ENCODE peak calls at places on chromosomes 6 and 20, in ten cellular contexts. One of them, this sample, is unnamed. For H3K9me3, the result is how much of the 10 kb centered on the place peaks cover.

GRCh38 chr6:15588966-15589634 is 73.7 kb downstream of the DTNBP1 start:
- DNase-seq in aorta: no peak
- DNase-seq in left lung: no peak
- DNase-seq in neuronal stem cell: no peak
- DNase-seq in A673: no peak
- DNase-seq in PC-3: peak
- DNase-seq in naive thymus-derived CD4-positive, alpha-beta T cell: no peak
- DNase-seq in tibial artery: no peak
- DNase-seq in CD4-positive, alpha-beta T cell: no peak
- DNase-seq in left ventricle myocardium inferior: no peak
- DNase-seq in this sample: no peak

GRCh38 chr20:14800743-14801425 is 463.5 kb upstream of the FLRT3 start:
- DNase-seq in aorta: no peak
- DNase-seq in left lung: no peak
- DNase-seq in neuronal stem cell: no peak
- DNase-seq in A673: no peak
- DNase-seq in PC-3: no peak
- DNase-seq in naive thymus-derived CD4-positive, alpha-beta T cell: no peak
- DNase-seq in tibial artery: no peak
- DNase-seq in CD4-positive, alpha-beta T cell: no peak
- DNase-seq in left ventricle myocardium inferior: no peak
- DNase-seq in this sample: no peak

GRCh38 chr20:62305765-62306431 is 3.1 kb downstream of the ADRM1 start:
- DNase-seq in aorta: no peak
- DNase-seq in left lung: peak
- DNase-seq in neuronal stem cell: no peak
- DNase-seq in A673: no peak
- DNase-seq in PC-3: peak
- DNase-seq in naive thymus-derived CD4-positive, alpha-beta T cell: no peak
- DNase-seq in tibial artery: no peak
- DNase-seq in CD4-positive, alpha-beta T cell: no peak
- DNase-seq in left ventricle myocardium inferior: no peak
- DNase-seq in this sample: no peak

GRCh38 chr20:17630806-17631195 is 51.2 kb downstream of the RRBP1 start:
- DNase-seq in aorta: no peak
- DNase-seq in left lung: no peak
- DNase-seq in neuronal stem cell: no peak
- DNase-seq in A673: no peak
- DNase-seq in PC-3: no peak
- DNase-seq in naive thymus-derived CD4-positive, alpha-beta T cell: no peak
- DNase-seq in tibial artery: no peak
- DNase-seq in CD4-positive, alpha-beta T cell: no peak
- DNase-seq in left ventricle myocardium inferior: no peak
- DNase-seq in this sample: no peak

GRCh38 chr6:116847234-116847633 is 18.4 kb upstream of the GPRC6A start:
- DNase-seq in aorta: no peak
- DNase-seq in left lung: no peak
- DNase-seq in neuronal stem cell: no peak
- DNase-seq in A673: peak
- DNase-seq in PC-3: peak
- DNase-seq in naive thymus-derived CD4-positive, alpha-beta T cell: no peak
- DNase-seq in tibial artery: no peak
- DNase-seq in CD4-positive, alpha-beta T cell: no peak
- DNase-seq in left ventricle myocardium inferior: no peak
- DNase-seq in this sample: no peak

GRCh38 chr6:14713008-14713452 is 532.8 kb upstream of the JARID2 start:
- DNase-seq in aorta: no peak
- DNase-seq in left lung: no peak
- DNase-seq in neuronal stem cell: no peak
- DNase-seq in A673: no peak
- DNase-seq in PC-3: peak
- DNase-seq in naive thymus-derived CD4-positive, alpha-beta T cell: no peak
- DNase-seq in tibial artery: no peak
- DNase-seq in CD4-positive, alpha-beta T cell: no peak
- DNase-seq in left ventricle myocardium inferior: peak
- DNase-seq in this sample: peak

GRCh38 chr6:90175627-90176538 is 120.8 kb downstream of the BACH2 start:
- DNase-seq in aorta: no peak
- DNase-seq in left lung: no peak
- DNase-seq in neuronal stem cell: no peak
- DNase-seq in A673: no peak
- DNase-seq in PC-3: no peak
- DNase-seq in naive thymus-derived CD4-positive, alpha-beta T cell: no peak
- DNase-seq in tibial artery: no peak
- DNase-seq in CD4-positive, alpha-beta T cell: no peak
- DNase-seq in left ventricle myocardium inferior: no peak
- DNase-seq in this sample: no peak

GRCh38 chr6:158257425-158257759 is 54.9 kb upstream of the TULP4 start:
- DNase-seq in aorta: no peak
- DNase-seq in left lung: no peak
- DNase-seq in neuronal stem cell: no peak
- DNase-seq in A673: no peak
- DNase-seq in PC-3: no peak
- DNase-seq in naive thymus-derived CD4-positive, alpha-beta T cell: no peak
- DNase-seq in tibial artery: no peak
- DNase-seq in CD4-positive, alpha-beta T cell: no peak
- DNase-seq in left ventricle myocardium inferior: no peak
- DNase-seq in this sample: no peak

GRCh38 chr6:144944121-144944520 is 659.0 kb downstream of the UTRN start:
- DNase-seq in aorta: no peak
- DNase-seq in left lung: no peak
- DNase-seq in neuronal stem cell: no peak
- DNase-seq in A673: no peak
- DNase-seq in PC-3: no peak
- DNase-seq in naive thymus-derived CD4-positive, alpha-beta T cell: no peak
- DNase-seq in tibial artery: no peak
- DNase-seq in CD4-positive, alpha-beta T cell: no peak
- DNase-seq in left ventricle myocardium inferior: no peak
- DNase-seq in this sample: no peak

GRCh38 chr6:120005292-120005976 is 655.9 kb upstream of the MAN1A1 start:
- DNase-seq in aorta: no peak
- DNase-seq in left lung: no peak
- DNase-seq in neuronal stem cell: no peak
- DNase-seq in A673: no peak
- DNase-seq in PC-3: no peak
- DNase-seq in naive thymus-derived CD4-positive, alpha-beta T cell: no peak
- DNase-seq in tibial artery: no peak
- DNase-seq in CD4-positive, alpha-beta T cell: no peak
- DNase-seq in left ventricle myocardium inferior: no peak
- DNase-seq in this sample: no peak

DNA sequence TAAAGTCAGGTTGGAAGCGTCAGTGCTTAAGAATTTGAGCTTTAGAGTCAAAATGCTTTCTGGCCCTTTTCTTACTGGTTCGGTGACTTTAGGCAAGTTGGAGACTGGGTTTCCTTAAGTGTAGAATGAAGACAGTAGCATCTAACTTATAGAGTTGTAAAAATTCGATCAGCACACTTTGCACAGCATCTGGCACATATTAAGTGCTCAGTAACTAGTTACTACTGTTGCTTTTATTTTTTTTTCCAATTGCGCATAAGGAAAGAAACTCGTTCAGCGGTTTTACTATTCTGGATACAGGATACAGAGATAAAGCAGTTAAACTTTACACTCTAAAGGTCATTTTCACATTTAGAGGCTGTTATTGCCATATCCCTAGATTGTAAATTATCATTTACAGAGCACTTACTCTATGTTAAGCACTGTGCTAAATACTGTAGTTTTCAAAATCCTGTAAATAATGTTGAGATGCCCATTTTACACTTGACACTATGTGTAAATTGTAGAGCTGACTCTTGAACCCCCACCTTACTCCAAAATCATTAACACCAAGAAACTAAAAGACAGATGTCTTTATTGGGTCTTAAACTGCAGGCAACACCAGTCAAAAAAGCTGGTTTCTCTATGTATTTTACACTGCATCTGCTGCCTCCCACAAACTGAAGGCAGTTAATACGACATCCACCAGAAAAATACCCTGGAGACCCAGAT is 864 bp downstream of the ROMO1 start:
- DNase-seq in aorta: no peak
- DNase-seq in left lung: no peak
- DNase-seq in neuronal stem cell: no peak
- DNase-seq in A673: no peak
- DNase-seq in PC-3: no peak
- DNase-seq in naive thymus-derived CD4-positive, alpha-beta T cell: no peak
- DNase-seq in tibial artery: no peak
- DNase-seq in CD4-positive, alpha-beta T cell: no peak
- DNase-seq in left ventricle myocardium inferior: no peak
- DNase-seq in this sample: no peak
- H3K27ac ChIP-seq in aorta: no peak
- H3K27ac ChIP-seq in left lung: peak
- H3K27ac ChIP-seq in neuronal stem cell: peak
- H3K27ac ChIP-seq in A673: peak
- H3K27ac ChIP-seq in PC-3: peak
- H3K27ac ChIP-seq in naive thymus-derived CD4-positive, alpha-beta T cell: peak
- H3K27ac ChIP-seq in tibial artery: peak
- H3K27ac ChIP-seq in CD4-positive, alpha-beta T cell: peak
- H3K27ac ChIP-seq in left ventricle myocardium inferior: peak
- H3K27ac ChIP-seq in this sample: peak

GRCh38 chr6:81026041-81026553 is 726.4 kb downstream of the TENT5A start:
- DNase-seq in aorta: no peak
- DNase-seq in left lung: no peak
- DNase-seq in neuronal stem cell: no peak
- DNase-seq in A673: no peak
- DNase-seq in PC-3: no peak
- DNase-seq in naive thymus-derived CD4-positive, alpha-beta T cell: no peak
- DNase-seq in tibial artery: no peak
- DNase-seq in CD4-positive, alpha-beta T cell: no peak
- DNase-seq in left ventricle myocardium inferior: no peak
- DNase-seq in this sample: no peak
- H3K9me3 ChIP-seq in aorta: under half
- H3K9me3 ChIP-seq in left lung: under half
- H3K9me3 ChIP-seq in neuronal stem cell: under half
- H3K9me3 ChIP-seq in A673: under half
- H3K9me3 ChIP-seq in PC-3: under half
- H3K9me3 ChIP-seq in naive thymus-derived CD4-positive, alpha-beta T cell: under half
- H3K9me3 ChIP-seq in tibial artery: under half
- H3K9me3 ChIP-seq in CD4-positive, alpha-beta T cell: under half
- H3K9me3 ChIP-seq in left ventricle myocardium inferior: under half
- H3K9me3 ChIP-seq in this sample: under half

GRCh38 chr6:12348530-12349511 is 58.7 kb downstream of the EDN1 start:
- DNase-seq in aorta: no peak
- DNase-seq in left lung: no peak
- DNase-seq in neuronal stem cell: no peak
- DNase-seq in A673: peak
- DNase-seq in PC-3: peak
- DNase-seq in naive thymus-derived CD4-positive, alpha-beta T cell: no peak
- DNase-seq in tibial artery: no peak
- DNase-seq in CD4-positive, alpha-beta T cell: no peak
- DNase-seq in left ventricle myocardium inferior: no peak
- DNase-seq in this sample: no peak

GRCh38 chr6:12353731-12354130 is 63.6 kb downstream of the EDN1 start:
- DNase-seq in aorta: no peak
- DNase-seq in left lung: no peak
- DNase-seq in neuronal stem cell: no peak
- DNase-seq in A673: no peak
- DNase-seq in PC-3: no peak
- DNase-seq in naive thymus-derived CD4-positive, alpha-beta T cell: no peak
- DNase-seq in tibial artery: no peak
- DNase-seq in CD4-positive, alpha-beta T cell: no peak
- DNase-seq in left ventricle myocardium inferior: no peak
- DNase-seq in this sample: peak

GRCh38 chr6:12351672-12352071 is 61.5 kb downstream of the EDN1 start:
- DNase-seq in aorta: no peak
- DNase-seq in left lung: no peak
- DNase-seq in neuronal stem cell: no peak
- DNase-seq in A673: no peak
- DNase-seq in PC-3: no peak
- DNase-seq in naive thymus-derived CD4-positive, alpha-beta T cell: no peak
- DNase-seq in tibial artery: no peak
- DNase-seq in CD4-positive, alpha-beta T cell: no peak
- DNase-seq in left ventricle myocardium inferior: no peak
- DNase-seq in this sample: no peak

GRCh38 chr6:12354499-12354898 is 64.3 kb downstream of the EDN1 start:
- DNase-seq in aorta: no peak
- DNase-seq in left lung: no peak
- DNase-seq in neuronal stem cell: no peak
- DNase-seq in A673: no peak
- DNase-seq in PC-3: no peak
- DNase-seq in naive thymus-derived CD4-positive, alpha-beta T cell: no peak
- DNase-seq in tibial artery: peak
- DNase-seq in CD4-positive, alpha-beta T cell: no peak
- DNase-seq in left ventricle myocardium inferior: no peak
- DNase-seq in this sample: no peak

GRCh38 chr6:12350644-12351173 is 60.5 kb downstream of the EDN1 start:
- DNase-seq in aorta: no peak
- DNase-seq in left lung: no peak
- DNase-seq in neuronal stem cell: no peak
- DNase-seq in A673: no peak
- DNase-seq in PC-3: no peak
- DNase-seq in naive thymus-derived CD4-positive, alpha-beta T cell: no peak
- DNase-seq in tibial artery: no peak
- DNase-seq in CD4-positive, alpha-beta T cell: no peak
- DNase-seq in left ventricle myocardium inferior: no peak
- DNase-seq in this sample: no peak
- H3K27ac ChIP-seq in aorta: no peak
- H3K27ac ChIP-seq in left lung: no peak
- H3K27ac ChIP-seq in neuronal stem cell: no peak
- H3K27ac ChIP-seq in A673: no peak
- H3K27ac ChIP-seq in PC-3: no peak
- H3K27ac ChIP-seq in naive thymus-derived CD4-positive, alpha-beta T cell: no peak
- H3K27ac ChIP-seq in tibial artery: peak
- H3K27ac ChIP-seq in CD4-positive, alpha-beta T cell: no peak
- H3K27ac ChIP-seq in left ventricle myocardium inferior: no peak
- H3K27ac ChIP-seq in this sample: no peak

GRCh38 chr6:163417595-163417994 is 3.1 kb downstream of the QKI start:
- DNase-seq in aorta: no peak
- DNase-seq in left lung: no peak
- DNase-seq in neuronal stem cell: no peak
- DNase-seq in A673: no peak
- DNase-seq in PC-3: no peak
- DNase-seq in naive thymus-derived CD4-positive, alpha-beta T cell: no peak
- DNase-seq in tibial artery: no peak
- DNase-seq in CD4-positive, alpha-beta T cell: no peak
- DNase-seq in left ventricle myocardium inferior: no peak
- DNase-seq in this sample: no peak

GRCh38 chr6:163416380-163416629 is 1.8 kb downstream of the QKI start:
- DNase-seq in aorta: no peak
- DNase-seq in left lung: no peak
- DNase-seq in neuronal stem cell: no peak
- DNase-seq in A673: peak
- DNase-seq in PC-3: no peak
- DNase-seq in naive thymus-derived CD4-positive, alpha-beta T cell: peak
- DNase-seq in tibial artery: no peak
- DNase-seq in CD4-positive, alpha-beta T cell: no peak
- DNase-seq in left ventricle myocardium inferior: no peak
- DNase-seq in this sample: no peak

GRCh38 chr6:163415620-163416379 is 1.3 kb downstream of the QKI start:
- DNase-seq in aorta: peak
- DNase-seq in left lung: peak
- DNase-seq in neuronal stem cell: no peak
- DNase-seq in A673: peak
- DNase-seq in PC-3: peak
- DNase-seq in naive thymus-derived CD4-positive, alpha-beta T cell: peak
- DNase-seq in tibial artery: peak
- DNase-seq in CD4-positive, alpha-beta T cell: peak
- DNase-seq in left ventricle myocardium inferior: peak
- DNase-seq in this sample: no peak

GRCh38 chr6:163415176-163415619 is 680 bp downstream of the QKI start:
- DNase-seq in aorta: no peak
- DNase-seq in left lung: peak
- DNase-seq in neuronal stem cell: peak
- DNase-seq in A673: peak
- DNase-seq in PC-3: no peak
- DNase-seq in naive thymus-derived CD4-positive, alpha-beta T cell: peak
- DNase-seq in tibial artery: no peak
- DNase-seq in CD4-positive, alpha-beta T cell: peak
- DNase-seq in left ventricle myocardium inferior: no peak
- DNase-seq in this sample: no peak

GRCh38 chr6:163416640-163417253 is 2.2 kb downstream of the QKI start:
- DNase-seq in aorta: no peak
- DNase-seq in left lung: no peak
- DNase-seq in neuronal stem cell: peak
- DNase-seq in A673: peak
- DNase-seq in PC-3: peak
- DNase-seq in naive thymus-derived CD4-positive, alpha-beta T cell: peak
- DNase-seq in tibial artery: no peak
- DNase-seq in CD4-positive, alpha-beta T cell: no peak
- DNase-seq in left ventricle myocardium inferior: no peak
- DNase-seq in this sample: no peak
- H3K9me3 ChIP-seq in aorta: under half
- H3K9me3 ChIP-seq in left lung: under half
- H3K9me3 ChIP-seq in neuronal stem cell: under half
- H3K9me3 ChIP-seq in A673: under half
- H3K9me3 ChIP-seq in PC-3: under half
- H3K9me3 ChIP-seq in naive thymus-derived CD4-positive, alpha-beta T cell: under half
- H3K9me3 ChIP-seq in tibial artery: under half
- H3K9me3 ChIP-seq in CD4-positive, alpha-beta T cell: under half
- H3K9me3 ChIP-seq in left ventricle myocardium inferior: under half
- H3K9me3 ChIP-seq in this sample: under half

This sample was measured in breast epithelium.